ENCODE peak calls at places on chromosomes 4 and X, in six cellular contexts. T is GM12891, C is suprapubic skin, N is H1, V is HCT116, E is stomach. S is an unnamed sample.

GRCh38 chr4:123364906-123365305 is 31.7 kb upstream of the SPRY1 start:
- DNase-seq in T (no peak), C (no peak), N (no peak), V (no peak), E (no peak), S (no peak)

GRCh38 chr4:77617203-77617602 is 11.6 kb downstream of the CXCL13 start:
- DNase-seq in T (no peak), C (no peak), N (no peak), V (no peak), E (no peak), S (no peak)

GRCh38 chrX:32530802-32531403 is 680.4 kb downstream of the DMD start:
- DNase-seq in T (no peak), C (no peak), N (no peak), V (no peak), E (no peak), S (no peak)

GRCh38 chr4:38620527-38620926 is 43.5 kb upstream of the KLF3 start:
- DNase-seq in T (no peak), C (no peak), N (no peak), V (no peak), E (no peak), S (no peak)

GRCh38 chrX:63746278-63746677 is 38.7 kb downstream of the ARHGEF9 start:
- DNase-seq in T (no peak), C (no peak), N (no peak), V (no peak), E (no peak), S (no peak)

GRCh38 chr4:187258651-187259401 is 535.2 kb upstream of the FAT1 start:
- DNase-seq in T (no peak), C (no peak), N (no peak), V (no peak), E (no peak), S (no peak)

GRCh38 chr4:82785248-82786003 is 13.2 kb downstream of the SCD5 start:
- DNase-seq in T (no peak), C (no peak), N (no peak), V (peak; percentile 69), E (no peak), S (no peak)

GRCh38 chrX:68833855-68834331 is 5.1 kb downstream of the EFNB1 start:
- DNase-seq in T (no peak), C (no peak), N (no peak), V (no peak), E (no peak), S (no peak)

GRCh38 chr4:4627906-4628305 is 86.1 kb upstream of the STX18 start:
- DNase-seq in T (no peak), C (no peak), N (no peak), V (no peak), E (no peak), S (no peak)

GRCh38 chrX:2549874-2550273 is 49.1 kb upstream of the DHRSX start:
- DNase-seq in T (no peak), C (no peak), N (no peak), V (no peak), E (no peak), S (no peak)

GRCh38 chr4:99201687-99202086 is 17.4 kb downstream of the ADH6 start:
- DNase-seq in T (no peak), C (no peak), N (no peak), V (no peak), E (no peak), S (no peak)

GRCh38 chr4:89254847-89255246 is 52.8 kb downstream of the GPRIN3 start:
- DNase-seq in T (peak; percentile 16), C (no peak), N (no peak), V (peak; percentile 37), E (peak; percentile 40), S (peak; percentile 5)

GRCh38 chr4:23890369-23891063 is 669 bp upstream of the PPARGC1A start:
- DNase-seq in T (no peak), C (no peak), N (no peak), V (no peak), E (no peak), S (no peak)

GRCh38 chrX:54808109-54808604 is 612 bp downstream of the MAGED2 start:
- DNase-seq in T (peak; percentile 25), C (peak; percentile 79), N (no peak), V (peak; percentile 6), E (peak; percentile 58), S (no peak)

GRCh38 chrX:38004046-38004445 is 2.3 kb upstream of the SYTL5 start:
- DNase-seq in T (no peak), C (no peak), N (no peak), V (no peak), E (no peak), S (no peak)

GRCh38 chr4:135277116-135277979 is 1075.8 kb upstream of the PABPC4L start:
- DNase-seq in T (no peak), C (no peak), N (no peak), V (no peak), E (no peak), S (no peak)

GRCh38 chr4:8871417-8872401 is at the start of gene HMX1:
- DNase-seq in T (no peak), C (no peak), N (no peak), V (no peak), E (no peak), S (no peak)

GRCh38 chrX:110318664-110318968 is 731 bp upstream of the AMMECR1 start:
- DNase-seq in T (no peak), C (no peak), N (no peak), V (no peak), E (peak; percentile 27), S (no peak)

GRCh38 chr4:4663028-4663427 is 121.2 kb upstream of the STX18 start:
- DNase-seq in T (no peak), C (no peak), N (no peak), V (no peak), E (no peak), S (no peak)

GRCh38 chr4:186728631-186729271 is 5.1 kb upstream of the FAT1 start:
- DNase-seq in T (no peak), C (no peak), N (no peak), V (peak; percentile 94), E (no peak), S (no peak)

GRCh38 chr4:145796338-145796737 is 116.4 kb downstream of the C4orf51 start:
- DNase-seq in T (no peak), C (no peak), N (no peak), V (no peak), E (no peak), S (no peak)

DNA sequence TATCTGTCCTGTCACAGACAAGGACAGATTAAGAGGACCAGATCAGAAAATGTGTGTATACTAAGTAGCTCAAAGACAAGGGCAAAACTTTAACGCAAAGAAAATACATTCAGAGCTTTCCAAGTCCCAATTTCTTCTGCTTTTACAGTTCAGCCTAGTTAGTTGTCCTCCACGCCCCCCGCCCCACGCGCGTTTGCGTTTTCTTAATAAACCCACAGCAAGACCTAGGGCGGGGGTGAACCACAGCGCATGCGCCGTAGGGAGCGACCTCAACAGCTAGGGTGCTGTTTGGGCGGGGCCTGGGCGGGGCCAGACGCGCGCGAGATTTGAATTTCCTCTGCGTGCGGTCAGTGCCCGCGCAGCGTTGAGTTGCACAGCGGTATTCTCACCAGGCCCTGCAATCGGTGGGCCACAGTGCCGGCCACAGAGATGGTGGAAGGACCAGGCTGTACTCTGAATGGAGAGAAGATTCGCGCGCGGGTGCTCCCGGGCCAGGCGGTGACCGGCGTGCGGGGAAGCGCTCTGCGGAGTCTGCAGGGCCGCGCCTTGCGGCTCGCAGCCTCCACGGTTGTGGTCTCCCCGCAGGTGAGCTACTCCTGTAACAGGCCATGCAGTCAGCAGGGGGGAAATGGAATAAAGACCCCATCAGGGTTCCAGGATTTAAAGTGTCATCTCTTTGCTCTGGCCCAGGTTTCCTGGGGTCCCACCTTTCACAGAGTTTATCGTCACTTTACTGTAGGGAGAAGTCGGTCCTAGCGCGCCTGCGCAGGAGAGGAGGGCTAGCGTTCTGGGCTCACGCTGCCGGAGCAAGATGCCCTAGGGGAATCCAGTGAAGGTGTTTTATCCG is at the start of gene NEIL3:
- DNase-seq in T (peak; percentile 71), C (peak; percentile 91), N (peak; percentile 61), V (peak; percentile 73), E (peak; percentile 90), S (peak; percentile 70)
- TF ChIP-seq POLR2AphosphoS5 in T (peak; percentile 70), C (no peak), N (peak; percentile 75), V (peak; percentile 82), E (no peak), S (no peak)

DNA sequence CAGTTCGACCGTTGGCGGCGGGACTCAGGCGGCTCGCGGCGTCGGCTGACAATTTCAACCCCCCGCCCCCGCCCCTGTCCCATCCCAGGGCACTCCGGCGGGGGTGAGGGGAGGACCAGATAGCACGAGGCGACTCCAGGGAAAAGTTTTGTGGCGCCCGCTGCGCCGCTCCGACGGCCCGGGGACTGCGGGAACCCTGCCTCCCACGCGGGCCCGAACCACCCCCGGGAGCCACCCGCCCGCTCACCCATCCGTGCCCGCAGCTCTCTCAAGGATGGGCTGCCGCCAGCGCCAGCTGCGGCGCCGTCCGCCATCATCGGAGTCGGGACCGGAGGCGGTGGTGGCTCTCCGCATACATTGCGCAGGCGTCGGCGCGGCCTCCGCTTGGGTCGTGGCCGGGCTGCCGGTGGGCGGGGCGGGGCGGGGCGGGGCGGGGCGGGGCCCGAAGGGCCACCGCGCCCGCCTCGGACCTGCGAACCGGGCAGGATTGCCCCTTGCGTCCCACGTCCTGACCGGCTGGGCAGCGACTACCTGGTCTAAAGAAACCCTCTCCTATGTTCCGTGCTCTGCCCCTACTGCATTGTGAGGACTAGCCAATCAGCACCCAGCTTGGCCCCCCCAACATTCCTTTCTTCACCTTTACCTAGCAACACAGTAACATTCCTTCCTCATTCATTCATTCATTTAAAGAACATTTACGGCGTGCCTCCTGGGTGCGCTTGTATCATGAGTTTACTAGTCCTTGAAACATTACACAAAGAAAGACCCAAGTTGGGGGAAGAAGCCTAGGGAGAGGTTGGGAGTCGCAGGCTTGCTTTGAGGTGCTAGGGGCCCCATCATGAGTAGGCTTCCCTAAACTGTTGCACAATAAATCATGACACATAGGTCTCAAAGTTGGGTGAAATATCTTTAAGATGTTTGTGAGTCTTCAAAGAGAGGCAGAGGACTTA is at the start of gene MAP7D3:
- DNase-seq in T (peak; percentile 67), C (no peak), N (peak; percentile 27), V (peak; percentile 16), E (peak; percentile 60), S (peak; percentile 62)
- TF ChIP-seq POLR2A in T (peak; percentile 49), C (no peak), N (peak; percentile 80), V (peak; percentile 37), E (no peak), S (peak; percentile 65)

GRCh38 chr4:10108391-10108790 is 8.2 kb downstream of the WDR1 start:
- DNase-seq in T (no peak), C (no peak), N (no peak), V (no peak), E (no peak), S (no peak)
- TF ChIP-seq POLR2AphosphoS5 in T (peak; percentile 1), C (no peak), N (no peak), V (no peak), E (no peak), S (no peak)

DNA sequence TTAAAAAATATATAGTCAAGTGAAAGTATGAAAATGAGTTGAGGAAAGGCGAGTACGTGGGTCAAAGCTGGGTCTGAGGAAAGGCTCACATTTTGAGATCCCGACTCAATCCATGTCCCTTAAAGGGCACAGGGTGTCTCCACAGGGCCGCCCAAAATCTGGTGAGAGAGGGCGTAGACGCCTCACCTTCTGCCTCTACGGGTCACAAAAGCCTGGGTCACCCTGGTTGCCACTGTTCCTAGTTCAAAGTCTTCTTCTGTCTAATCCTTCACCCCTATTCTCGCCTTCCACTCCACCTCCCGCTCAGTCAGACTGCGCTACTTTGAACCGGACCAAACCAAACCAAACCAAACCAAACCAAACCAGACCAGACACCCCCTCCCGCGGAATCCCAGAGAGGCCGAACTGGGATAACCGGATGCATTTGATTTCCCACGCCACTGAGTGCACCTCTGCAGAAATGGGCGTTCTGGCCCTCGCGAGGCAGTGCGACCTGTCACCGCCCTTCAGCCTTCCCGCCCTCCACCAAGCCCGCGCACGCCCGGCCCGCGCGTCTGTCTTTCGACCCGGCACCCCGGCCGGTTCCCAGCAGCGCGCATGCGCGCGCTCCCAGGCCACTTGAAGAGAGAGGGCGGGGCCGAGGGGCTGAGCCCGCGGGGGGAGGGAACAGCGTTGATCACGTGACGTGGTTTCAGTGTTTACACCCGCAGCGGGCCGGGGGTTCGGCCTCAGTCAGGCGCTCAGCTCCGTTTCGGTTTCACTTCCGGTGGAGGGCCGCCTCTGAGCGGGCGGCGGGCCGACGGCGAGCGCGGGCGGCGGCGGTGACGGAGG is at the start of gene FMR1:
- DNase-seq in T (peak; percentile 72), C (peak; percentile 94), N (peak; percentile 61), V (peak; percentile 67), E (peak; percentile 95), S (peak; percentile 72)
- TF ChIP-seq POLR2A in T (no peak), C (no peak), N (peak; percentile 18), V (no peak), E (no peak), S (peak; percentile 34)